ENCODE peak calls at places on chromosomes 5 and 9, in ten cellular contexts. C, M, B, Q, I, D, O, T, W and K are unnamed samples.

GRCh38 chr5:76294573-76294972 is 108.5 kb upstream of the IQGAP2 start:
- DNase-seq in Q (no peak), O (no peak), D (no peak), B (no peak), M (no peak), W (no peak), C (no peak), T (no peak), I (no peak), K (no peak)

GRCh38 chr5:68252678-68253520 is 37.3 kb downstream of the PIK3R1 start:
- DNase-seq in O (no peak), I (peak), Q (peak), C (peak), B (peak), M (peak), T (peak), W (peak), D (peak), K (peak)

GRCh38 chr5:66856041-66856805 is 260.0 kb downstream of the MAST4 start:
- DNase-seq in M (no peak), C (no peak), Q (no peak), B (no peak), I (no peak), O (no peak), D (no peak), T (no peak), W (no peak), K (no peak)

GRCh38 chr9:70263421-70263820 is 4.6 kb downstream of the SMC5 start:
- DNase-seq in M (no peak), W (no peak), I (no peak), D (no peak), O (no peak), C (no peak), B (no peak), Q (peak), T (no peak), K (no peak)

GRCh38 chr9:133943781-133944745 is 48.1 kb downstream of the VAV2 start:
- DNase-seq in O (no peak), C (no peak), B (peak), M (no peak), I (no peak), Q (peak), W (no peak), D (no peak), T (no peak), K (no peak)

GRCh38 chr9:111645806-111646205 is 14.7 kb downstream of the DNAJC25 start:
- DNase-seq in C (no peak), Q (no peak), T (no peak), W (no peak), O (no peak), M (no peak), B (no peak), I (no peak), D (no peak), K (no peak)

GRCh38 chr5:177473461-177473991 is at the start of gene DBN1:
- DNase-seq in C (no peak), M (no peak), D (no peak), O (no peak), T (no peak), W (peak), Q (peak), I (peak), B (no peak), K (no peak)

GRCh38 chr5:143562935-143563334 is 159.4 kb upstream of the NR3C1 start:
- DNase-seq in Q (peak), T (no peak), C (no peak), O (no peak), W (no peak), I (no peak), D (no peak), B (peak), M (no peak), K (peak)

GRCh38 chr9:98808411-98808815 is 943 bp downstream of the GALNT12 start:
- DNase-seq in T (no peak), W (peak), D (no peak), B (no peak), O (no peak), M (no peak), I (no peak), Q (no peak), C (no peak), K (no peak)

GRCh38 chr5:106097308-106097707 is 1573.4 kb downstream of the EFNA5 start:
- DNase-seq in T (no peak), C (no peak), O (no peak), W (no peak), B (no peak), I (no peak), D (no peak), Q (no peak), M (no peak), K (no peak)

GRCh38 chr5:65041296-65042158 is 272.8 kb downstream of the CWC27 start:
- DNase-seq in M (no peak), O (no peak), T (no peak), D (no peak), W (no peak), I (no peak), Q (no peak), C (no peak), B (no peak), K (no peak)